ENCODE peak calls at places on chromosomes 3 and 15, in six cellular contexts. One of them, this sample, is unnamed.
A peak's percentile ranks its signal among the peaks of the same experiment; 100 is the strongest.

GRCh38 chr3:27639271-27639670 is 82.9 kb downstream of the EOMES start:
- DNase-seq in fibroblast of the conjunctiva: no peak
- DNase-seq in MG63: no peak
- DNase-seq in choroid plexus epithelial cell: no peak
- DNase-seq in H54: no peak
- DNase-seq in OCI-LY7: no peak
- DNase-seq in this sample: no peak

GRCh38 chr3:69649713-69650419 is 89.4 kb upstream of the MITF start:
- DNase-seq in H54: no peak
- DNase-seq in MG63: no peak
- DNase-seq in OCI-LY7: no peak
- DNase-seq in fibroblast of the conjunctiva: no peak
- DNase-seq in choroid plexus epithelial cell: peak; percentile 47
- DNase-seq in this sample: no peak

GRCh38 chr3:20052851-20053250 is 12.6 kb downstream of the KAT2B start:
- DNase-seq in MG63: no peak
- DNase-seq in OCI-LY7: no peak
- DNase-seq in choroid plexus epithelial cell: no peak
- DNase-seq in fibroblast of the conjunctiva: no peak
- DNase-seq in H54: no peak
- DNase-seq in this sample: no peak

GRCh38 chr3:23992051-23992628 is 47.1 kb downstream of the NR1D2 start:
- DNase-seq in H54: no peak
- DNase-seq in OCI-LY7: no peak
- DNase-seq in MG63: peak; percentile 15
- DNase-seq in fibroblast of the conjunctiva: peak; percentile 18
- DNase-seq in choroid plexus epithelial cell: peak; percentile 55
- DNase-seq in this sample: no peak

GRCh38 chr15:95884276-95884675 is 446.2 kb upstream of the NR2F2 start:
- DNase-seq in H54: no peak
- DNase-seq in OCI-LY7: no peak
- DNase-seq in choroid plexus epithelial cell: no peak
- DNase-seq in MG63: no peak
- DNase-seq in fibroblast of the conjunctiva: no peak
- DNase-seq in this sample: peak; percentile 90

GRCh38 chr3:149473314-149473990 is 1.0 kb upstream of the TM4SF4 start:
- DNase-seq in fibroblast of the conjunctiva: peak; percentile 66
- DNase-seq in H54: peak; percentile 25
- DNase-seq in MG63: peak; percentile 92
- DNase-seq in choroid plexus epithelial cell: peak; percentile 82
- DNase-seq in OCI-LY7: no peak
- DNase-seq in this sample: no peak

GRCh38 chr15:60477164-60477563 is 1.8 kb downstream of the ICE2 start:
- DNase-seq in MG63: no peak
- DNase-seq in fibroblast of the conjunctiva: no peak
- DNase-seq in H54: no peak
- DNase-seq in choroid plexus epithelial cell: no peak
- DNase-seq in OCI-LY7: no peak
- DNase-seq in this sample: no peak

GRCh38 chr3:168574455-168575158 is 478.9 kb upstream of the GOLIM4 start:
- DNase-seq in H54: no peak
- DNase-seq in fibroblast of the conjunctiva: no peak
- DNase-seq in choroid plexus epithelial cell: no peak
- DNase-seq in OCI-LY7: no peak
- DNase-seq in MG63: no peak
- DNase-seq in this sample: no peak

GRCh38 chr3:14261229-14261628 is 82.6 kb downstream of the LSM3 start:
- DNase-seq in fibroblast of the conjunctiva: peak; percentile 59
- DNase-seq in MG63: peak; percentile 51
- DNase-seq in OCI-LY7: peak; percentile 80
- DNase-seq in H54: peak; percentile 70
- DNase-seq in choroid plexus epithelial cell: peak; percentile 83
- DNase-seq in this sample: no peak

GRCh38 chr15:89749951-89750559 is 994 bp downstream of the MESP1 start:
- DNase-seq in MG63: no peak
- DNase-seq in OCI-LY7: no peak
- DNase-seq in fibroblast of the conjunctiva: no peak
- DNase-seq in choroid plexus epithelial cell: no peak
- DNase-seq in H54: no peak
- DNase-seq in this sample: no peak

GRCh38 chr3:105891101-105891500 is 22.3 kb upstream of the CBLB start:
- DNase-seq in H54: no peak
- DNase-seq in OCI-LY7: no peak
- DNase-seq in MG63: no peak
- DNase-seq in choroid plexus epithelial cell: no peak
- DNase-seq in fibroblast of the conjunctiva: no peak
- DNase-seq in this sample: no peak

GRCh38 chr3:117548600-117548999 is 839.0 kb downstream of the TUSC7 start:
- DNase-seq in fibroblast of the conjunctiva: no peak
- DNase-seq in choroid plexus epithelial cell: peak; percentile 28
- DNase-seq in H54: no peak
- DNase-seq in OCI-LY7: no peak
- DNase-seq in MG63: no peak
- DNase-seq in this sample: no peak

GRCh38 chr3:49747792-49748480 is 24.2 kb upstream of the GMPPB start:
- DNase-seq in OCI-LY7: no peak
- DNase-seq in fibroblast of the conjunctiva: no peak
- DNase-seq in H54: peak; percentile 60
- DNase-seq in choroid plexus epithelial cell: peak; percentile 82
- DNase-seq in MG63: no peak
- DNase-seq in this sample: no peak

GRCh38 chr3:148600902-148601765 is 96.6 kb upstream of the AGTR1 start:
- DNase-seq in fibroblast of the conjunctiva: no peak
- DNase-seq in MG63: no peak
- DNase-seq in H54: no peak
- DNase-seq in OCI-LY7: no peak
- DNase-seq in choroid plexus epithelial cell: no peak
- DNase-seq in this sample: no peak

This sample was measured in HFF-Myc.